ENCODE peak calls at places on chromosomes 12 and 14, in six cellular contexts. P, X, A, C, I and J are unnamed samples.

GRCh38 chr14:60514378-60515243 is 5.7 kb downstream of the SIX6 start:
- DNase-seq in P (no peak), X (no peak), A (no peak), C (no peak), I (peak), J (no peak)

GRCh38 chr14:44530482-44530881 is 23.4 kb upstream of the FSCB start:
- DNase-seq in P (no peak), X (no peak), A (no peak), C (no peak), I (no peak), J (no peak)

GRCh38 chr14:104363891-104364760 is 215.4 kb upstream of the C14orf180 start:
- DNase-seq in P (peak), X (no peak), A (no peak), C (no peak), I (no peak), J (no peak)

GRCh38 chr14:33934043-33934750 is 16.7 kb downstream of the EGLN3 start:
- DNase-seq in P (no peak), X (no peak), A (no peak), C (no peak), I (no peak), J (no peak)

GRCh38 chr14:21923820-21924219 is 250.2 kb upstream of the OR4E1 start:
- DNase-seq in P (no peak), X (no peak), A (peak), C (no peak), I (no peak), J (no peak)

GRCh38 chr14:77008541-77008940 is 20.0 kb downstream of the IRF2BPL start:
- DNase-seq in P (no peak), X (no peak), A (no peak), C (no peak), I (no peak), J (no peak)

GRCh38 chr12:48818831-48819590 is 715 bp downstream of the CACNB3 start:
- DNase-seq in P (no peak), X (peak), A (peak), C (no peak), I (peak), J (no peak)

GRCh38 chr12:114046236-114046998 is 80.3 kb upstream of the RBM19 start:
- DNase-seq in P (no peak), X (no peak), A (no peak), C (no peak), I (no peak), J (no peak)

GRCh38 chr14:96307434-96307833 is 51.4 kb downstream of the BDKRB1 start:
- DNase-seq in P (no peak), X (no peak), A (no peak), C (no peak), I (no peak), J (no peak)

GRCh38 chr14:102164241-102164641 is 24.5 kb downstream of the WDR20 start:
- DNase-seq in P (no peak), X (no peak), A (no peak), C (no peak), I (peak), J (no peak)

GRCh38 chr12:68432622-68433021 is 100.5 kb upstream of the MDM1 start:
- DNase-seq in P (no peak), X (no peak), A (no peak), C (no peak), I (no peak), J (no peak)

GRCh38 chr12:22541496-22541895 is 2.8 kb downstream of the C2CD5 start:
- DNase-seq in P (no peak), X (no peak), A (no peak), C (no peak), I (no peak), J (no peak)

GRCh38 chr12:2194060-2194459 is 141.3 kb downstream of the CACNA1C start:
- DNase-seq in P (no peak), X (no peak), A (no peak), C (no peak), I (no peak), J (no peak)

GRCh38 chr14:32457213-32457920 is 128.3 kb downstream of the AKAP6 start:
- DNase-seq in P (peak), X (no peak), A (no peak), C (peak), I (peak), J (no peak)

GRCh38 chr12:130537655-130538054 is 178.4 kb downstream of the RIMBP2 start:
- DNase-seq in P (no peak), X (no peak), A (no peak), C (no peak), I (no peak), J (no peak)

GRCh38 chr14:89544636-89545301 is 127.7 kb upstream of the FOXN3 start:
- DNase-seq in P (no peak), X (no peak), A (no peak), C (no peak), I (no peak), J (no peak)

GRCh38 chr14:64825498-64825897 is 54.2 kb downstream of the SPTB start:
- DNase-seq in P (peak), X (no peak), A (no peak), C (no peak), I (no peak), J (no peak)

GRCh38 chr14:76917158-76917596 is 91.0 kb downstream of the LRRC74A start:
- DNase-seq in P (peak), X (peak), A (peak), C (peak), I (peak), J (no peak)

GRCh38 chr14:52802597-52802996 is 11.2 kb upstream of the GNPNAT1 start:
- DNase-seq in P (no peak), X (no peak), A (no peak), C (no peak), I (peak), J (no peak)

GRCh38 chr12:31019106-31019505 is 54.6 kb upstream of the DDX11 start:
- DNase-seq in P (no peak), X (no peak), A (no peak), C (no peak), I (no peak), J (no peak)

GRCh38 chr12:26760657-26761293 is 72.2 kb downstream of the ITPR2 start:
- DNase-seq in P (no peak), X (no peak), A (no peak), C (no peak), I (no peak), J (no peak)

GRCh38 chr12:93181396-93181965 is 196.2 kb upstream of the NUDT4 start:
- DNase-seq in P (no peak), X (no peak), A (no peak), C (no peak), I (no peak), J (no peak)

GRCh38 chr12:123266679-123267277 is 4.9 kb downstream of the CDK2AP1 start:
- DNase-seq in P (no peak), X (no peak), A (no peak), C (no peak), I (no peak), J (no peak)

GRCh38 chr12:123267335-123267920 is 4.2 kb downstream of the CDK2AP1 start:
- DNase-seq in P (no peak), X (no peak), A (no peak), C (no peak), I (no peak), J (no peak)

GRCh38 chr12:123268850-123269249 is 2.8 kb downstream of the CDK2AP1 start:
- DNase-seq in P (no peak), X (no peak), A (no peak), C (no peak), I (no peak), J (no peak)

GRCh38 chr12:123269395-123269892 is 2.2 kb downstream of the CDK2AP1 start:
- DNase-seq in P (peak), X (peak), A (peak), C (peak), I (peak), J (no peak)

DNA sequence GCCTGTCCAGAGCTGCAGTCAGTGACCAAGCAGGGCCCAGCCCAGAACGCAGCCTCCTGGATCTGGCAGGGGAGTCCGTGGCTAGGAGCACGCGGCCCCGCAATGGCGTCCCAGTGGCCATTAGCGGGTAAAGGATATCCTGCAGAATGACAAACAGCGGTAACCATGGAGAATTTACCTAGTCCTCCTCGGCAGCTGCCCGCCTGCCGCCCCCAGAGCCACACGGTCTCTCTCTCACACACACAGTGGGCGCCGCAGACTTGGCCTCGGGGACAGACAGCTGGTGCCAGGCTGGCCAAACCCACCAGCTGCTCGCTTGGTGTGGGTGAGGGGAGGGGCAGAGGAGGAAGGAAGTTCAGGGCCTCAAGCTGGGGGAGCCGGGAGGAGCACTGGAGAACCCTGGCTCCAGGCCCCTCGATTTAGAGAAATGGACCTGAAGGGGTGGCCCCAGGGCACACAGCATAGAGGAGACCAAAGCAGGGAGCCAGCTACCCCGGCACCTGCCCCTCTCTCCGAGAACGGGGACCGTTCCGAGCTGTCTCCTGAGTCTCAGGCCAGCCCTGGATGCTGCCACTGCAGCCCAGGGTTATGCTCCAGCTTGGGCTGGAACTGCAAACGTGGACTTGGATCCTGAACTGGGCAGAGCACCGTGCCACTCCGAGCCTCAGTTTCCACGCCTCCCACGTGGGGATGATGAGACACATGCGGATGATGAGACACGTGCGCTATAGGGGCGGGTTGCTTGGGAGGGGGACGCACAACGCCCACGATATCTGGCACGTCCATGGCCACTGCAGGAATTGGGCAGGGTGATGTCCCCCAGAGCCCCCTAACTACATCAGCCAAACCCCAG is 3.4 kb downstream of the CDK2AP1 start:
- DNase-seq in P (peak), X (no peak), A (no peak), C (peak), I (no peak), J (no peak)
- H3K4me3 ChIP-seq in P (peak), X (no peak), A (no peak), C (peak), I (no peak), J (no peak)

DNA sequence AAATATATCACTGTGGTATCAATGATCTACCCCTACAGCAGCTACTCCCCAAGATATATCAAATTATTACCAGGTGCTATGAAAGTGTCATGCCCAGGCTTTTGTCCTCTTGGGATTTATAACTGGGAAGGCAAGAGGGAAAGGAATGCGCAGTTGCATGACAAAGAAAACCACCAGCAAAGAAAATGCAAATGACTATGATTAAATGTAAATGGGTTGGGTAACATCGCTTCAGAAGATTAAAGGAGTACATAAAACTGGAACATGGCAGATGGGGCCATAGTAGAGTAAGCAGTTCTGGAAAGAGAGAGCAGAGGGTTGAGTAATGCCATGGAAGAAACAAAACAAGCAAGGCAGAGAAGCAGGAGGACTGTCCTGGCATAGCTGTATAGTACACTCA is 493.1 kb downstream of the NOVA1 start:
- DNase-seq in P (no peak), X (no peak), A (no peak), C (no peak), I (no peak), J (peak)
- H3K27ac ChIP-seq in P (no peak), X (no peak), A (no peak), C (no peak), I (no peak), J (peak)

GRCh38 chr12:123854232-123854631 is 92.1 kb downstream of the DNAH10 start:
- DNase-seq in P (no peak), X (no peak), A (no peak), C (no peak), I (no peak), J (no peak)
- H3K4me3 ChIP-seq in P (no peak), X (no peak), A (no peak), C (no peak), I (no peak), J (no peak)

GRCh38 chr12:29222200-29222599 is 73.1 kb downstream of the FAR2 start:
- DNase-seq in P (no peak), X (no peak), A (no peak), C (no peak), I (no peak), J (no peak)
- H3K27ac ChIP-seq in P (no peak), X (no peak), A (no peak), C (no peak), I (no peak), J (no peak)